ENCODE peak calls at places on chromosomes 2 and 18, in seven cellular contexts. J, T, R, E, H, I and D are unnamed samples.

GRCh38 chr2:180196419-180196977 is 189.4 kb upstream of the CWC22 start:
- DNase-seq in J (no peak), T (no peak), R (peak), E (no peak), H (no peak), I (no peak), D (no peak)

GRCh38 chr2:11744631-11745394 is 1.6 kb upstream of the LPIN1 start:
- DNase-seq in J (no peak), T (no peak), R (no peak), E (peak), H (no peak), I (peak), D (no peak)

GRCh38 chr18:40431071-40431998 is 1523.7 kb upstream of the PIK3C3 start:
- DNase-seq in J (no peak), T (no peak), R (no peak), E (no peak), H (no peak), I (no peak), D (no peak)

GRCh38 chr18:11956371-11957308 is 24.7 kb upstream of the IMPA2 start:
- DNase-seq in J (no peak), T (no peak), R (no peak), E (no peak), H (no peak), I (no peak), D (no peak)

GRCh38 chr2:32136097-32136496 is 29.6 kb upstream of the SLC30A6 start:
- DNase-seq in J (peak), T (no peak), R (no peak), E (no peak), H (no peak), I (peak), D (no peak)

GRCh38 chr2:4066217-4066616 is 362.8 kb downstream of the DCDC2C start:
- DNase-seq in J (no peak), T (no peak), R (no peak), E (no peak), H (no peak), I (no peak), D (no peak)

GRCh38 chr18:54323970-54324369 is 33.7 kb downstream of the STARD6 start:
- DNase-seq in J (no peak), T (no peak), R (no peak), E (no peak), H (no peak), I (no peak), D (no peak)

GRCh38 chr2:148756292-148756975 is 111.9 kb downstream of the EPC2 start:
- DNase-seq in J (no peak), T (no peak), R (peak), E (no peak), H (no peak), I (peak), D (no peak)

GRCh38 chr2:23760746-23761145 is 166.2 kb downstream of the ATAD2B start:
- DNase-seq in J (peak), T (no peak), R (no peak), E (peak), H (no peak), I (peak), D (no peak)

GRCh38 chr18:12637901-12638633 is 19.8 kb downstream of the SPIRE1 start:
- DNase-seq in J (no peak), T (no peak), R (peak), E (peak), H (no peak), I (peak), D (no peak)

GRCh38 chr2:64987963-64988419 is 1.2 kb upstream of the SLC1A4 start:
- DNase-seq in J (no peak), T (no peak), R (no peak), E (no peak), H (no peak), I (no peak), D (no peak)

GRCh38 chr18:64258111-64258650 is 109.3 kb upstream of the LINC00305 start:
- DNase-seq in J (no peak), T (no peak), R (no peak), E (no peak), H (no peak), I (no peak), D (no peak)

GRCh38 chr2:26562811-26563645 is 78.1 kb downstream of the CIB4 start:
- DNase-seq in J (peak), T (peak), R (peak), E (no peak), H (no peak), I (peak), D (peak)

GRCh38 chr2:48693645-48694044 is 61.9 kb downstream of the LHCGR start:
- DNase-seq in J (peak), T (no peak), R (no peak), E (peak), H (no peak), I (peak), D (peak)

GRCh38 chr2:188181439-188181838 is 110.2 kb upstream of the GULP1 start:
- DNase-seq in J (no peak), T (no peak), R (peak), E (peak), H (no peak), I (no peak), D (no peak)

GRCh38 chr18:58784601-58785137 is 80.0 kb upstream of the ZNF532 start:
- DNase-seq in J (no peak), T (no peak), R (no peak), E (peak), H (no peak), I (peak), D (no peak)

GRCh38 chr2:185274718-185275484 is 463.7 kb upstream of the FSIP2 start:
- DNase-seq in J (no peak), T (no peak), R (no peak), E (no peak), H (no peak), I (no peak), D (no peak)

GRCh38 chr2:69437751-69438154 is 518 bp upstream of the NFU1 start:
- DNase-seq in J (peak), T (peak), R (no peak), E (no peak), H (no peak), I (peak), D (no peak)

GRCh38 chr2:15177103-15177502 is 384.0 kb downstream of the NBAS start:
- DNase-seq in J (peak), T (no peak), R (peak), E (no peak), H (peak), I (peak), D (peak)

GRCh38 chr2:170733821-170734600 is 18.9 kb downstream of the SP5 start:
- DNase-seq in J (no peak), T (no peak), R (no peak), E (peak), H (no peak), I (no peak), D (no peak)

GRCh38 chr2:181054843-181055242 is 74.4 kb downstream of the UBE2E3 start:
- DNase-seq in J (no peak), T (no peak), R (no peak), E (no peak), H (no peak), I (no peak), D (no peak)

GRCh38 chr2:160224507-160224906 is 24.4 kb upstream of the ITGB6 start:
- DNase-seq in J (no peak), T (no peak), R (no peak), E (no peak), H (no peak), I (no peak), D (no peak)

GRCh38 chr2:72104821-72105588 is 42.7 kb downstream of the CYP26B1 start:
- DNase-seq in J (no peak), T (no peak), R (no peak), E (peak), H (no peak), I (no peak), D (no peak)

GRCh38 chr2:163601377-163601776 is 134.4 kb downstream of the FIGN start:
- DNase-seq in J (peak), T (no peak), R (peak), E (peak), H (no peak), I (peak), D (peak)

GRCh38 chr2:188399159-188399558 is 107.5 kb downstream of the GULP1 start:
- DNase-seq in J (peak), T (no peak), R (no peak), E (peak), H (no peak), I (peak), D (peak)

GRCh38 chr2:192500550-192501200 is 305.9 kb upstream of the TMEFF2 start:
- DNase-seq in J (peak), T (no peak), R (peak), E (peak), H (no peak), I (peak), D (peak)

GRCh38 chr2:173149491-173149890 is 73.8 kb downstream of the MAP3K20 start:
- DNase-seq in J (no peak), T (no peak), R (no peak), E (no peak), H (peak), I (no peak), D (no peak)

GRCh38 chr18:57210711-57211411 is 64.0 kb downstream of the BOD1L2 start:
- DNase-seq in J (no peak), T (no peak), R (no peak), E (peak), H (no peak), I (no peak), D (no peak)

GRCh38 chr18:57214976-57215375 is 68.1 kb downstream of the BOD1L2 start:
- DNase-seq in J (peak), T (no peak), R (peak), E (no peak), H (no peak), I (no peak), D (no peak)

GRCh38 chr18:57211412-57211750 is 64.5 kb downstream of the BOD1L2 start:
- DNase-seq in J (no peak), T (no peak), R (no peak), E (no peak), H (no peak), I (no peak), D (no peak)

GRCh38 chr18:57211776-57212175 is 64.9 kb downstream of the BOD1L2 start:
- DNase-seq in J (no peak), T (no peak), R (no peak), E (no peak), H (no peak), I (no peak), D (no peak)

GRCh38 chr18:57212678-57213077 is 65.8 kb downstream of the BOD1L2 start:
- DNase-seq in J (no peak), T (no peak), R (no peak), E (no peak), H (no peak), I (no peak), D (no peak)
- H3K4me3 ChIP-seq in J (no peak), T (no peak), R (no peak), E (no peak), H (no peak), I (no peak), D (no peak)

GRCh38 chr2:176650811-176651559 is 381.7 kb downstream of the MTX2 start:
- DNase-seq in J (no peak), T (no peak), R (no peak), E (no peak), H (no peak), I (no peak), D (no peak)
- H3K4me3 ChIP-seq in J (no peak), T (no peak), R (no peak), E (no peak), H (no peak), I (no peak), D (no peak)

GRCh38 chr18:26546875-26547301 is 1.5 kb downstream of the KCTD1 start:
- DNase-seq in J (no peak), T (no peak), R (no peak), E (peak), H (no peak), I (no peak), D (no peak)
- H3K4me3 ChIP-seq in J (peak), T (peak), R (peak), E (no peak), H (no peak), I (peak), D (peak)

GRCh38 chr2:219483451-219484342 is 15.0 kb upstream of the GMPPA start:
- DNase-seq in J (no peak), T (no peak), R (no peak), E (no peak), H (no peak), I (no peak), D (no peak)
- H3K4me3 ChIP-seq in J (no peak), T (peak), R (no peak), E (no peak), H (no peak), I (no peak), D (no peak)

GRCh38 chr18:45664824-45665763 is 49.8 kb downstream of the SLC14A2 start:
- DNase-seq in J (no peak), T (peak), R (peak), E (peak), H (peak), I (peak), D (peak)
- H3K4me3 ChIP-seq in J (no peak), T (no peak), R (no peak), E (no peak), H (no peak), I (no peak), D (no peak)

GRCh38 chr2:152694161-152694661 is 23.1 kb downstream of the PRPF40A start:
- DNase-seq in J (no peak), T (no peak), R (no peak), E (peak), H (peak), I (peak), D (no peak)
- H3K4me3 ChIP-seq in J (no peak), T (peak), R (no peak), E (no peak), H (no peak), I (peak), D (no peak)

GRCh38 chr2:178681081-178681480 is 126.1 kb downstream of the TTN start:
- DNase-seq in J (no peak), T (no peak), R (no peak), E (no peak), H (no peak), I (no peak), D (no peak)
- H3K4me3 ChIP-seq in J (no peak), T (no peak), R (no peak), E (no peak), H (no peak), I (no peak), D (no peak)

GRCh38 chr2:96819876-96820511 is 3.9 kb downstream of the CNNM3 start:
- DNase-seq in J (no peak), T (no peak), R (no peak), E (no peak), H (no peak), I (no peak), D (no peak)

GRCh38 chr2:96816127-96816835 is at the start of gene CNNM3:
- DNase-seq in J (no peak), T (peak), R (peak), E (peak), H (peak), I (peak), D (peak)

GRCh38 chr2:96819101-96819875 is 3.2 kb downstream of the CNNM3 start:
- DNase-seq in J (no peak), T (no peak), R (no peak), E (peak), H (no peak), I (no peak), D (no peak)

GRCh38 chr2:96816836-96817702 is 1.0 kb downstream of the CNNM3 start:
- DNase-seq in J (no peak), T (no peak), R (peak), E (no peak), H (no peak), I (peak), D (no peak)

GRCh38 chr2:96817882-96818281 is 1.8 kb downstream of the CNNM3 start:
- DNase-seq in J (no peak), T (no peak), R (no peak), E (no peak), H (no peak), I (no peak), D (no peak)
- H3K4me3 ChIP-seq in J (peak), T (peak), R (no peak), E (no peak), H (peak), I (no peak), D (no peak)

GRCh38 chr18:69949538-69949936 is 1.9 kb upstream of the CD226 start:
- DNase-seq in J (no peak), T (no peak), R (no peak), E (no peak), H (no peak), I (no peak), D (no peak)
- H3K4me3 ChIP-seq in J (no peak), T (no peak), R (no peak), E (no peak), H (peak), I (no peak), D (no peak)

DNA sequence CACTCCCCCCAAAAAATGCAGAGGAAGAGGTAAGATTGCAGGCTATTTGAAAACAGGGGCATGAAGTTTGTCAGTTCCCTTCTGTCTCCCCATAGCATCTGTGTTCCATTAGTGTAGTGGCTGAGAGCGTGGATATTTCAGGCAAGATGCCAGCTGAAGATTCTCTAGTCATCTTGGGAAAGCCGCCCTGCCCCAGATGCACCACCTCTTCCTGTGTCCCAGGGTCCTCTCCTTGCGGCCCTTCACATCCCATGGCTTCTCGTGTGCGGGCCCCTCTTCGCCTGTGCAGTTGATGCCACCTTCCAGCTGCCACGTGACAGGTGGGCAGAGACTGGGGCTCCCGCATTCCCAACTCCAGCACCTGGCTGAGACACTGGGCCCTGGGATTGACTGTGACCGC is 16.1 kb downstream of the TMEM127 start:
- DNase-seq in J (no peak), T (peak), R (no peak), E (no peak), H (no peak), I (no peak), D (no peak)
- H3K4me3 ChIP-seq in J (no peak), T (no peak), R (no peak), E (no peak), H (no peak), I (no peak), D (no peak)